ENCODE peak calls at places on chromosomes 7 and 10, in ten cellular contexts. W is PC-9; Y is small intestine; A is foreskin keratinocyte; F is CD4-positive, CD25-positive, alpha-beta regulatory T cell; Q is adrenal gland; P is stomach; L is HCT116; Z is body of pancreas; O is heart left ventricle. M is an unnamed sample. For H3K4me1, the result is how much of the 10 kb centered on the place peaks cover.

GRCh38 chr10:65320256-65321026 is 1605.4 kb upstream of the LRRTM3 start:
- DNase-seq in W (no peak), Y (no peak), A (no peak), F (no peak), Q (no peak), P (no peak), L (no peak), Z (no peak), O (no peak), M (no peak)

GRCh38 chr10:23345861-23346260 is 1.3 kb upstream of the C10orf67 start:
- DNase-seq in W (peak), Y (no peak), A (peak), F (no peak), Q (no peak), P (no peak), L (no peak), Z (no peak), O (no peak), M (no peak)

GRCh38 chr10:71075066-71075758 is 137.2 kb upstream of the UNC5B start:
- DNase-seq in W (no peak), Y (no peak), A (no peak), F (no peak), Q (no peak), P (no peak), L (no peak), Z (no peak), O (peak), M (no peak)

GRCh38 chr7:71851776-71852548 is 560.2 kb downstream of the CALN1 start:
- DNase-seq in W (no peak), Y (no peak), A (no peak), F (no peak), Q (no peak), P (no peak), L (no peak), Z (no peak), O (no peak), M (no peak)

GRCh38 chr10:110681023-110681681 is 37.0 kb downstream of the RBM20 start:
- DNase-seq in W (no peak), Y (peak), A (no peak), F (peak), Q (no peak), P (peak), L (peak), Z (peak), O (peak), M (no peak)

GRCh38 chr10:122147731-122148130 is 123.4 kb upstream of the BTBD16 start:
- DNase-seq in W (no peak), Y (no peak), A (no peak), F (no peak), Q (no peak), P (no peak), L (no peak), Z (no peak), O (no peak), M (no peak)

GRCh38 chr7:148609045-148609725 is 18.6 kb downstream of the C7orf33 start:
- DNase-seq in W (peak), Y (no peak), A (no peak), F (no peak), Q (no peak), P (no peak), L (no peak), Z (no peak), O (no peak), M (no peak)

GRCh38 chr7:44311561-44312495 is 13.6 kb downstream of the CAMK2B start:
- DNase-seq in W (no peak), Y (no peak), A (no peak), F (no peak), Q (no peak), P (peak), L (no peak), Z (no peak), O (no peak), M (no peak)

GRCh38 chr7:151598045-151598444 is 78.3 kb upstream of the RHEB start:
- DNase-seq in W (peak), Y (no peak), A (peak), F (no peak), Q (no peak), P (no peak), L (peak), Z (no peak), O (no peak), M (no peak)

GRCh38 chr10:78250313-78251040 is 216.8 kb downstream of the RPS24 start:
- DNase-seq in W (no peak), Y (no peak), A (no peak), F (no peak), Q (no peak), P (no peak), L (no peak), Z (peak), O (no peak), M (no peak)

GRCh38 chr10:133309720-133310398 is 1.1 kb downstream of the ZNF511 start:
- DNase-seq in W (no peak), Y (peak), A (no peak), F (no peak), Q (peak), P (peak), L (no peak), Z (peak), O (no peak), M (no peak)

GRCh38 chr10:43940898-43941777 is 292.5 kb upstream of the ZNF32 start:
- DNase-seq in W (no peak), Y (no peak), A (no peak), F (no peak), Q (no peak), P (no peak), L (no peak), Z (peak), O (peak), M (no peak)

GRCh38 chr7:151245360-151246160 is 2.9 kb downstream of the SMARCD3 start:
- DNase-seq in W (no peak), Y (no peak), A (no peak), F (peak), Q (peak), P (peak), L (no peak), Z (no peak), O (peak), M (peak)

GRCh38 chr10:124035928-124036558 is 57.4 kb downstream of the CHST15 start:
- DNase-seq in W (no peak), Y (peak), A (no peak), F (peak), Q (no peak), P (peak), L (no peak), Z (peak), O (peak), M (no peak)

GRCh38 chr10:50379652-50380051 is 128.3 kb upstream of the ASAH2 start:
- DNase-seq in W (no peak), Y (no peak), A (no peak), F (no peak), Q (no peak), P (no peak), L (no peak), Z (no peak), O (no peak), M (no peak)

GRCh38 chr10:32577448-32577847 is 131.5 kb downstream of the CCDC7 start:
- DNase-seq in W (no peak), Y (no peak), A (peak), F (no peak), Q (no peak), P (no peak), L (no peak), Z (no peak), O (no peak), M (no peak)

GRCh38 chr7:49774459-49775064 is 1.1 kb downstream of the VWC2 start:
- DNase-seq in W (no peak), Y (no peak), A (no peak), F (no peak), Q (no peak), P (no peak), L (no peak), Z (no peak), O (no peak), M (no peak)

GRCh38 chr7:100894860-100895700 is 608 bp downstream of the ACHE start:
- DNase-seq in W (no peak), Y (peak), A (no peak), F (no peak), Q (peak), P (peak), L (no peak), Z (peak), O (peak), M (peak)

GRCh38 chr10:361203-362135 is 226.2 kb downstream of the ZMYND11 start:
- DNase-seq in W (no peak), Y (no peak), A (no peak), F (no peak), Q (no peak), P (peak), L (no peak), Z (peak), O (no peak), M (no peak)

GRCh38 chr7:134021861-134022260 is 105.3 kb upstream of the LRGUK start:
- DNase-seq in W (no peak), Y (no peak), A (no peak), F (no peak), Q (no peak), P (no peak), L (no peak), Z (no peak), O (no peak), M (no peak)

GRCh38 chr10:98326621-98327027 is 58.6 kb upstream of the LOXL4 start:
- DNase-seq in W (no peak), Y (no peak), A (no peak), F (no peak), Q (no peak), P (no peak), L (no peak), Z (peak), O (no peak), M (no peak)

GRCh38 chr7:90595801-90596683 is at the start of gene CDK14:
- DNase-seq in W (no peak), Y (peak), A (no peak), F (peak), Q (peak), P (peak), L (peak), Z (peak), O (peak), M (no peak)

GRCh38 chr7:139937685-139938084 is 108.6 kb downstream of the TBXAS1 start:
- DNase-seq in W (no peak), Y (no peak), A (no peak), F (no peak), Q (no peak), P (no peak), L (no peak), Z (peak), O (peak), M (no peak)

GRCh38 chr7:149261829-149262617 is at the start of gene ZNF783:
- DNase-seq in W (peak), Y (peak), A (peak), F (peak), Q (peak), P (peak), L (peak), Z (peak), O (peak), M (peak)

GRCh38 chr7:15035814-15036213 is 133.3 kb upstream of the DGKB start:
- DNase-seq in W (no peak), Y (no peak), A (no peak), F (no peak), Q (no peak), P (no peak), L (no peak), Z (no peak), O (no peak), M (no peak)

GRCh38 chr10:93620925-93621324 is 8.6 kb downstream of the PDE6C start:
- DNase-seq in W (no peak), Y (no peak), A (no peak), F (no peak), Q (no peak), P (no peak), L (no peak), Z (no peak), O (no peak), M (no peak)

GRCh38 chr7:123218866-123219265 is 19.1 kb upstream of the SLC13A1 start:
- DNase-seq in W (no peak), Y (no peak), A (no peak), F (no peak), Q (no peak), P (no peak), L (no peak), Z (no peak), O (no peak), M (no peak)

GRCh38 chr7:25857376-25858067 is 294.5 kb upstream of the NFE2L3 start:
- DNase-seq in W (no peak), Y (peak), A (peak), F (no peak), Q (no peak), P (no peak), L (no peak), Z (no peak), O (no peak), M (no peak)

GRCh38 chr10:50464004-50464409 is 159.7 kb downstream of the SGMS1 start:
- DNase-seq in W (no peak), Y (no peak), A (no peak), F (no peak), Q (no peak), P (no peak), L (no peak), Z (peak), O (no peak), M (no peak)

GRCh38 chr10:3222068-3222467 is 49.5 kb upstream of the PITRM1 start:
- DNase-seq in W (no peak), Y (peak), A (no peak), F (no peak), Q (no peak), P (no peak), L (no peak), Z (no peak), O (no peak), M (no peak)

GRCh38 chr10:124124123-124124768 is 30.8 kb upstream of the CHST15 start:
- DNase-seq in W (no peak), Y (no peak), A (no peak), F (no peak), Q (no peak), P (no peak), L (no peak), Z (no peak), O (no peak), M (no peak)

GRCh38 chr7:135575296-135575695 is 17.6 kb downstream of the NUP205 start:
- DNase-seq in W (no peak), Y (no peak), A (no peak), F (peak), Q (no peak), P (no peak), L (no peak), Z (no peak), O (no peak), M (no peak)

GRCh38 chr7:37282927-37283326 is 165.7 kb downstream of the ELMO1 start:
- DNase-seq in W (no peak), Y (no peak), A (no peak), F (no peak), Q (no peak), P (no peak), L (no peak), Z (no peak), O (no peak), M (no peak)

GRCh38 chr7:98294326-98294725 is 12.8 kb downstream of the BRI3 start:
- DNase-seq in W (no peak), Y (no peak), A (no peak), F (no peak), Q (no peak), P (no peak), L (no peak), Z (no peak), O (no peak), M (no peak)

GRCh38 chr7:98294798-98295382 is 13.4 kb downstream of the BRI3 start:
- DNase-seq in W (peak), Y (peak), A (no peak), F (no peak), Q (peak), P (peak), L (peak), Z (peak), O (no peak), M (no peak)

GRCh38 chr7:98297619-98298286 is 16.3 kb downstream of the BRI3 start:
- DNase-seq in W (no peak), Y (no peak), A (no peak), F (no peak), Q (no peak), P (no peak), L (no peak), Z (no peak), O (no peak), M (no peak)

GRCh38 chr7:98295467-98296220 is 14.2 kb downstream of the BRI3 start:
- DNase-seq in W (no peak), Y (no peak), A (no peak), F (no peak), Q (no peak), P (no peak), L (no peak), Z (no peak), O (no peak), M (no peak)

GRCh38 chr7:98296833-98297232 is 15.3 kb downstream of the BRI3 start:
- DNase-seq in W (no peak), Y (no peak), A (no peak), F (no peak), Q (no peak), P (no peak), L (no peak), Z (no peak), O (no peak), M (no peak)
- H3K27ac ChIP-seq in W (no peak), Y (no peak), A (no peak), F (no peak), Q (no peak), P (no peak), L (no peak), Z (peak), O (no peak), M (no peak)

GRCh38 chr10:102630663-102631062 is 13.6 kb upstream of the TRIM8 start:
- DNase-seq in W (no peak), Y (no peak), A (no peak), F (no peak), Q (no peak), P (no peak), L (no peak), Z (no peak), O (no peak), M (no peak)
- H3K4me1 ChIP-seq in W (half or more), Y (under half), A (half or more), F (under half), Q (under half), P (half or more), L (half or more), Z (under half), O (half or more), M (under half)

GRCh38 chr10:61964059-61964709 is 62.7 kb downstream of the ARID5B start:
- DNase-seq in W (no peak), Y (no peak), A (no peak), F (no peak), Q (no peak), P (no peak), L (no peak), Z (no peak), O (no peak), M (no peak)

GRCh38 chr10:61967298-61967697 is 65.8 kb downstream of the ARID5B start:
- DNase-seq in W (no peak), Y (no peak), A (no peak), F (no peak), Q (no peak), P (no peak), L (no peak), Z (no peak), O (no peak), M (no peak)

GRCh38 chr10:61965694-61966284 is 64.3 kb downstream of the ARID5B start:
- DNase-seq in W (no peak), Y (no peak), A (no peak), F (no peak), Q (no peak), P (no peak), L (no peak), Z (no peak), O (no peak), M (no peak)

GRCh38 chr10:61963669-61964058 is 62.2 kb downstream of the ARID5B start:
- DNase-seq in W (no peak), Y (peak), A (no peak), F (no peak), Q (no peak), P (no peak), L (no peak), Z (no peak), O (no peak), M (no peak)

DNA sequence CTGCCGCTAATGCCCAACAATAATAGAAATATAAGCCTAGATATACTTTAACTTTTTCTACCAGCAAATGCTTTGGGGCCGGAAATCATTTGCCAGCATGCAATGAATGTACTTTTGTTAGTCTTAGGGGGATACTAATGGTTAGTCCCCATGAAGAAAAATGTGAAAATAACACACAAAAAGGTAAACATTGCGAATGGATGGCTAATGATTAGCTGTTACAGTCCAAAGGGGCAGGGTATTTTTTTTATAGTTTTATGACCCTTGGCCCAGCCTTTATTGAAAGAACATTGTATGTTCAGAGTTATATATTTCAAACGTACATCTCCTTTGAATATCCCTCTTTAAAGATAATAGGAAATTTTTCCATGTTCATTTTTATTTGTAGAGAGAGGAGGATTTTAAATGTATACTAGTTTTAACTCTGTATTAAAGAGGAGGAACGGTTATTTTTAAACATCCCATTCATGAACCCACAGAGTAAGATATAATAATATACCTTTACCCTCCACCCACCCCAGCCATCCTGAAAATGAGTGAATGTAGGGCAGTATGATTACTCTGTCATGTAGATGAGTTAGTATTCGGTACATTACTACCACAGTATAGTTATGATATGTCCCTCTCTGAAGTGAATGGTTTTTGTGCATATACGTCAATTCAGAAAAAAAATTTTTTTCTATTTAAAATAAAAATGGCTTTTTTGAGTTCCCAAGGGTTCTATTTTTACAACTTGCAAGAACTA is 63.6 kb downstream of the ARID5B start:
- DNase-seq in W (no peak), Y (peak), A (no peak), F (no peak), Q (no peak), P (no peak), L (no peak), Z (no peak), O (no peak), M (no peak)
- H3K27ac ChIP-seq in W (no peak), Y (no peak), A (no peak), F (no peak), Q (no peak), P (no peak), L (no peak), Z (no peak), O (no peak), M (no peak)

GRCh38 chr10:86224354-86225097 is 142.1 kb downstream of the GRID1 start:
- DNase-seq in W (no peak), Y (no peak), A (no peak), F (no peak), Q (no peak), P (no peak), L (no peak), Z (no peak), O (no peak), M (no peak)

GRCh38 chr10:86222336-86222650 is 144.3 kb downstream of the GRID1 start:
- DNase-seq in W (no peak), Y (no peak), A (no peak), F (no peak), Q (no peak), P (no peak), L (no peak), Z (no peak), O (no peak), M (no peak)

GRCh38 chr10:86222687-86223086 is 143.9 kb downstream of the GRID1 start:
- DNase-seq in W (no peak), Y (no peak), A (no peak), F (no peak), Q (no peak), P (no peak), L (no peak), Z (no peak), O (no peak), M (no peak)

GRCh38 chr10:86221442-86222335 is 144.9 kb downstream of the GRID1 start:
- DNase-seq in W (no peak), Y (no peak), A (no peak), F (no peak), Q (no peak), P (no peak), L (no peak), Z (no peak), O (no peak), M (no peak)

GRCh38 chr10:86223256-86223655 is 143.3 kb downstream of the GRID1 start:
- DNase-seq in W (no peak), Y (no peak), A (no peak), F (no peak), Q (no peak), P (no peak), L (no peak), Z (no peak), O (no peak), M (no peak)
- H3K4me1 ChIP-seq in W (under half), Y (under half), A (under half), F (under half), Q (under half), P (under half), L (under half), Z (under half), O (under half), M (under half)

DNA sequence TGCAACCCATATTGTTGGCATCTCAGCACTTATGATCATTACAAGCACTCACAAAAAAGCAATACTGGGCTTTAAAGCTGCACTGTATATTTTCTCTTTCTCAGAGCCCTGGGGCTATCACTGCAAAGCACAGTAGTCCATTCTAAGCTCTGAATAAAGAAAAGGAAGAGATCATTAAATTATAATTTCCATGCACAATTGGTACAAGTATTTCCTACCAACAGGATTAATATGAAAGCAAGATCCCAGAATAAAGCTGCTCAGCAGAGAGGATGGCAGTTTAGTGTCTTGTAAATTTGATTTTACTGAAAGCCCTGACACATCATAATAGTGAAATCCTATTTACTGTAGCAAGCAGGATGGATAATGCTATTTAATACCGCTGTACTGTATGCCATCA is 205.3 kb downstream of the CHCHD3 start:
- DNase-seq in W (no peak), Y (no peak), A (no peak), F (no peak), Q (no peak), P (no peak), L (no peak), Z (no peak), O (no peak), M (no peak)
- H3K27ac ChIP-seq in W (no peak), Y (no peak), A (no peak), F (no peak), Q (no peak), P (no peak), L (no peak), Z (no peak), O (no peak), M (no peak)

GRCh38 chr10:101611096-101611495 is 23.0 kb downstream of the DPCD start:
- DNase-seq in W (no peak), Y (no peak), A (no peak), F (no peak), Q (no peak), P (no peak), L (no peak), Z (no peak), O (no peak), M (no peak)
- H3K4me1 ChIP-seq in W (under half), Y (under half), A (under half), F (under half), Q (under half), P (under half), L (under half), Z (under half), O (under half), M (under half)

M was measured in naive thymus-derived CD4-positive, alpha-beta T cell.